ENCODE peak calls at places on chromosomes 16 and 17, in five cellular contexts. One of them, this sample, is unnamed.

GRCh38 chr17:72976971-72977767 is 115.3 kb downstream of the SLC39A11 start:
- DNase-seq in osteoblast: peak; percentile 95
- DNase-seq in NCI-H1105 treated with DMSO at 0.1 percent for 48 hours: no peak
- DNase-seq in left ventricle myocardium superior: peak; percentile 49
- DNase-seq in GM12892: peak; percentile 27
- DNase-seq in this sample: no peak

GRCh38 chr17:9274119-9274445 is 252.8 kb downstream of the NTN1 start:
- DNase-seq in osteoblast: no peak
- DNase-seq in NCI-H1105 treated with DMSO at 0.1 percent for 48 hours: no peak
- DNase-seq in left ventricle myocardium superior: no peak
- DNase-seq in GM12892: no peak
- DNase-seq in this sample: no peak

GRCh38 chr17:81888988-81889595 is 2.3 kb downstream of the ALYREF start:
- DNase-seq in osteoblast: peak; percentile 71
- DNase-seq in NCI-H1105 treated with DMSO at 0.1 percent for 48 hours: no peak
- DNase-seq in left ventricle myocardium superior: no peak
- DNase-seq in GM12892: no peak
- DNase-seq in this sample: no peak

GRCh38 chr17:59846391-59847165 is 46.2 kb downstream of the TUBD1 start:
- DNase-seq in osteoblast: peak; percentile 71
- DNase-seq in NCI-H1105 treated with DMSO at 0.1 percent for 48 hours: no peak
- DNase-seq in left ventricle myocardium superior: peak; percentile 57
- DNase-seq in GM12892: no peak
- DNase-seq in this sample: peak; percentile 88

GRCh38 chr17:68437979-68438877 is 19.1 kb downstream of the WIPI1 start:
- DNase-seq in osteoblast: no peak
- DNase-seq in NCI-H1105 treated with DMSO at 0.1 percent for 48 hours: no peak
- DNase-seq in left ventricle myocardium superior: peak; percentile 68
- DNase-seq in GM12892: peak; percentile 34
- DNase-seq in this sample: no peak

GRCh38 chr16:48687421-48688038 is 77.5 kb upstream of the N4BP1 start:
- DNase-seq in osteoblast: peak; percentile 73
- DNase-seq in NCI-H1105 treated with DMSO at 0.1 percent for 48 hours: peak; percentile 90
- DNase-seq in left ventricle myocardium superior: peak; percentile 53
- DNase-seq in GM12892: peak; percentile 34
- DNase-seq in this sample: no peak

GRCh38 chr16:52741386-52741785 is 194.4 kb upstream of the TOX3 start:
- DNase-seq in osteoblast: no peak
- DNase-seq in NCI-H1105 treated with DMSO at 0.1 percent for 48 hours: no peak
- DNase-seq in left ventricle myocardium superior: no peak
- DNase-seq in GM12892: no peak
- DNase-seq in this sample: no peak

GRCh38 chr17:77254961-77255741 is 114.4 kb downstream of the SEC14L1 start:
- DNase-seq in osteoblast: peak; percentile 98
- DNase-seq in NCI-H1105 treated with DMSO at 0.1 percent for 48 hours: no peak
- DNase-seq in left ventricle myocardium superior: no peak
- DNase-seq in GM12892: no peak
- DNase-seq in this sample: no peak

GRCh38 chr16:81567087-81567486 is 122.5 kb downstream of the CMIP start:
- DNase-seq in osteoblast: no peak
- DNase-seq in NCI-H1105 treated with DMSO at 0.1 percent for 48 hours: no peak
- DNase-seq in left ventricle myocardium superior: no peak
- DNase-seq in GM12892: no peak
- DNase-seq in this sample: no peak

GRCh38 chr16:68800257-68800875 is 43.0 kb upstream of the TANGO6 start:
- DNase-seq in osteoblast: no peak
- DNase-seq in NCI-H1105 treated with DMSO at 0.1 percent for 48 hours: peak; percentile 58
- DNase-seq in left ventricle myocardium superior: no peak
- DNase-seq in GM12892: peak; percentile 50
- DNase-seq in this sample: no peak

GRCh38 chr16:31700530-31701388 is 172.8 kb upstream of the ZNF267 start:
- DNase-seq in osteoblast: peak; percentile 75
- DNase-seq in NCI-H1105 treated with DMSO at 0.1 percent for 48 hours: no peak
- DNase-seq in left ventricle myocardium superior: peak; percentile 91
- DNase-seq in GM12892: peak; percentile 41
- DNase-seq in this sample: peak; percentile 90

GRCh38 chr17:66976379-66976663 is 11.8 kb downstream of the CACNG4 start:
- DNase-seq in osteoblast: no peak
- DNase-seq in NCI-H1105 treated with DMSO at 0.1 percent for 48 hours: no peak
- DNase-seq in left ventricle myocardium superior: no peak
- DNase-seq in GM12892: no peak
- DNase-seq in this sample: no peak

GRCh38 chr16:67562918-67563707 is 787 bp downstream of the CTCF start:
- DNase-seq in osteoblast: peak; percentile 84
- DNase-seq in NCI-H1105 treated with DMSO at 0.1 percent for 48 hours: peak; percentile 8
- DNase-seq in left ventricle myocardium superior: peak; percentile 80
- DNase-seq in GM12892: no peak
- DNase-seq in this sample: peak; percentile 91

GRCh38 chr17:42894283-42895184 is 6.1 kb upstream of the G6PC1 start:
- DNase-seq in osteoblast: no peak
- DNase-seq in NCI-H1105 treated with DMSO at 0.1 percent for 48 hours: no peak
- DNase-seq in left ventricle myocardium superior: no peak
- DNase-seq in GM12892: no peak
- DNase-seq in this sample: peak; percentile 30

GRCh38 chr17:64732336-64733006 is 70.4 kb upstream of the SMURF2 start:
- DNase-seq in osteoblast: peak; percentile 64
- DNase-seq in NCI-H1105 treated with DMSO at 0.1 percent for 48 hours: no peak
- DNase-seq in left ventricle myocardium superior: peak; percentile 55
- DNase-seq in GM12892: no peak
- DNase-seq in this sample: no peak

This sample was measured in posterior vena cava.